ENCODE peak calls at places on chromosomes 5 and 9, in ten cellular contexts. R is choroid plexus epithelial cell, N is GM12878, E is fibroblast of mammary gland, Z is upper lobe of right lung, O is cardiac muscle cell, K is mesothelial cell of epicardium, W is tibial artery, H is GM12864, J is OCI-LY7. P is an unnamed sample.
A peak's percentile ranks its signal among the peaks of the same experiment; 100 is the strongest.

GRCh38 chr5:171388816-171389168 is 1.1 kb downstream of the NPM1 start:
- DNase-seq in R (no peak), N (no peak), E (no peak), Z (no peak), O (no peak), K (no peak), W (no peak), H (no peak), J (no peak), P (no peak)

GRCh38 chr5:36606437-36607113 is at the start of gene SLC1A3:
- DNase-seq in R (peak; percentile 75), N (peak; percentile 28), E (peak; percentile 86), Z (peak; percentile 71), O (peak; percentile 81), K (peak; percentile 31), W (peak; percentile 62), H (peak; percentile 10), J (no peak), P (no peak)

GRCh38 chr5:138018844-138019243 is 14.0 kb downstream of the FAM13B start:
- DNase-seq in R (peak; percentile 58), N (no peak), E (no peak), Z (no peak), O (peak; percentile 43), K (no peak), W (no peak), H (no peak), J (no peak), P (no peak)

GRCh38 chr9:90855208-90856000 is 53.8 kb downstream of the SYK start:
- DNase-seq in R (no peak), N (no peak), E (no peak), Z (peak; percentile 6), O (no peak), K (no peak), W (no peak), H (no peak), J (no peak), P (no peak)

GRCh38 chr5:143879646-143880045 is 67.7 kb downstream of the HMHB1 start:
- DNase-seq in R (peak; percentile 49), N (no peak), E (no peak), Z (no peak), O (no peak), K (no peak), W (no peak), H (no peak), J (no peak), P (no peak)

GRCh38 chr9:20593551-20593950 is 28.7 kb downstream of the MLLT3 start:
- DNase-seq in R (peak; percentile 66), N (no peak), E (peak; percentile 51), Z (no peak), O (peak; percentile 69), K (no peak), W (no peak), H (no peak), J (no peak), P (no peak)

GRCh38 chr5:75007537-75007847 is 44.9 kb downstream of the GCNT4 start:
- DNase-seq in R (peak; percentile 90), N (no peak), E (peak; percentile 48), Z (no peak), O (peak; percentile 78), K (no peak), W (no peak), H (no peak), J (no peak), P (no peak)

GRCh38 chr9:104334549-104334948 is 169.5 kb upstream of the OR13F1 start:
- DNase-seq in R (no peak), N (no peak), E (no peak), Z (no peak), O (no peak), K (no peak), W (no peak), H (no peak), J (no peak), P (no peak)

GRCh38 chr9:10875752-10876151 is 262.9 kb upstream of the PTPRD start:
- DNase-seq in R (peak; percentile 69), N (no peak), E (peak; percentile 59), Z (no peak), O (peak; percentile 49), K (no peak), W (no peak), H (no peak), J (no peak), P (no peak)

GRCh38 chr9:133734600-133735414 is 3.3 kb downstream of the SARDH start:
- DNase-seq in R (no peak), N (no peak), E (no peak), Z (peak; percentile 56), O (no peak), K (no peak), W (no peak), H (no peak), J (no peak), P (no peak)

GRCh38 chr9:91295357-91295756 is 66.4 kb downstream of the AUH start:
- DNase-seq in R (no peak), N (no peak), E (no peak), Z (no peak), O (no peak), K (no peak), W (no peak), H (no peak), J (no peak), P (no peak)

GRCh38 chr5:128572546-128573339 is 34.7 kb upstream of the FBN2 start:
- DNase-seq in R (peak; percentile 74), N (no peak), E (peak; percentile 68), Z (no peak), O (peak; percentile 36), K (no peak), W (no peak), H (no peak), J (no peak), P (no peak)

GRCh38 chr5:33806736-33807442 is 84.9 kb downstream of the ADAMTS12 start:
- DNase-seq in R (peak; percentile 88), N (no peak), E (peak; percentile 86), Z (no peak), O (peak; percentile 82), K (no peak), W (no peak), H (no peak), J (no peak), P (no peak)

GRCh38 chr9:83219924-83220438 is 157.0 kb upstream of the RASEF start:
- DNase-seq in R (no peak), N (no peak), E (no peak), Z (no peak), O (no peak), K (no peak), W (no peak), H (no peak), J (no peak), P (no peak)

DNA sequence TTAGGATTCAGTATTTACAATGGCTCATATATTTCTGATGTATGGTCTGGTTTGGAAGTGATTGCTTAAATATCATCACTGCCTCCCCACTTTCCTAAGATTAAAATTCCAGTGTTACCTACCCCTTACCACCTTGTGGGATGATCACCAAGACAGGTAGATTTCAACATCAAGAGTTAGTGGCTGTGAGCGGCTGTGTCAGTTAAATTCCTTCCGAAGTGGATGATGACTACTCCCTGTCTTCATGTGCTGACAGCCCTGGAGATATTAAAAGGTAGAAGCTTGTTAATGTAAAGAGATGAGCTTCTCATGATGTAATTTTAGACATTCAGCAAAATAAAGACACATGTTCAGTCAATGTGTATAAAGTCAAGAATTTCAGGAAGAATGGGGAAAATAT is 4.2 kb downstream of the ITGA2 start:
- DNase-seq in R (no peak), N (no peak), E (no peak), Z (no peak), O (no peak), K (no peak), W (no peak), H (no peak), J (no peak), P (no peak)
- TF ChIP-seq CTCF in R (no peak), N (no peak), E (no peak), Z (no peak), O (no peak), K (no peak), W (no peak), H (no peak), J (no peak), P (no peak)

DNA sequence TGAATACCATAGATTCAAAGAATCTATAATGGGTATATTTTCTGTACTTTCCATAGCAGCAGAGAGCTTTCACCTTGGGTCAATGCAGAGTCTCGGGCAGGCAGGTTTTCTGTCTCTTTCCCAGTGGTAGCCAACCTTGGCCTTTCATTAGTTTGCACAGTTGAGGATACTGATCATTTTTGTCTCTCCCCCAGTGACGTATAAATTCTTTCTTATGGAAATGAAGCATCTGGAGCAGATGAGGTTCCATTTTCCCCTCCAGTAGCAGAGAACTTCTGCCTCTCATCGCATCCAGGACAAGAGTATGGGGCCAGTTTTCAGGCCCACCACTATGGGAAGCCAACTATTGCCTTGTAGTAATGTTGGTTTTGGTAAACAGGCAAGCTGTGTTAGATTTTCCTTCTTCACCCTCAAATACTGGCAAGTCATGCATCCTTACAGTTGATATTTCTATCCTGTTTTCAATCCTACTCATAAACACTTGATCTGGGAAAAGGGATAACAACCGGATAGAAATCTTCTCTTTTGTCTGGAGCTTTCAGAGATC is 845.2 kb upstream of the CDH18 start:
- DNase-seq in R (peak; percentile 2), N (no peak), E (no peak), Z (no peak), O (no peak), K (no peak), W (no peak), H (no peak), J (no peak), P (no peak)
- TF ChIP-seq CTCF in R (no peak), N (no peak), E (no peak), Z (no peak), O (no peak), K (no peak), W (no peak), H (no peak), J (no peak), P (no peak)

DNA sequence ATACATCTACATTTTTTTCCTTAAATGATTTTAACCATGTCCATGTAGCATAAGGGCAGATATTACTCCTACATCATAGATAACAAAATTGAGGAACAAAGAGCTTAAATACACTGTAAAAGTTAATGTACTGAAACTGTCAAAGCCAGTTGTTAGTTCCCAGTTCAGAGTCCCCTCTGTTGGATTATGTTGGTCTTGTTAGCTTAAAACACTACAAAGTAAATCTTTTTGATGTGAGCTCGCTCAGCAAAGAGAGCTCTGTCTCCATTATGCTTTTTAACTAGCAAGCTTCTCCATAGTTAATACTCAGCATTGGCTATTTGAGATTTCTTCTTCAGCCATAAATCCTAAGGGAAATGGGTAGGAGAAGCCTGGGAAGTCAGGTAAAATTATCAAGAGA is 149.1 kb downstream of the ADAMTS6 start:
- DNase-seq in R (no peak), N (no peak), E (no peak), Z (no peak), O (no peak), K (no peak), W (no peak), H (no peak), J (no peak), P (no peak)
- TF ChIP-seq CTCF in R (no peak), N (no peak), E (no peak), Z (no peak), O (no peak), K (no peak), W (no peak), H (no peak), J (no peak), P (no peak)

DNA sequence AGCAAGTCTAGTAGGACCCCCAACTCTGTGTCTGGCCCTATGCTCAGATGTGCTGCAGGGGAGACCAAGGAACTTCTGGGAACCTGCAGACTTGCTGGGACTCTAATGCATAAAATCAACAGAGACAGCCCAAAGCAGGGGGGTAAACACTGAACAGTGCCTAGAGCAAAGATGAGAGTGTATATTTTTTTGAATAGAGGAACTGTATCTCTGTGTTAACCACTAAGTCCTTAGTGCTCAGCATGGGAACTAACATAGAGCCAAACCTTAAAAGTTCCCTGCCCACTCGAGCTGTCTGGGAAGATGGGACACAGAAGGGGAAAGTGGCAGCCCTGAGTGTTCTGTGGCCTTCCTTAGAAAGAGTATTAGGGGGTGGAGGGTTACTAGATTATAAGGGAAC is 51.9 kb downstream of the C5orf15 start:
- DNase-seq in R (no peak), N (no peak), E (no peak), Z (no peak), O (no peak), K (no peak), W (no peak), H (no peak), J (no peak), P (no peak)
- TF ChIP-seq CTCF in R (no peak), N (no peak), E (no peak), Z (no peak), O (no peak), K (no peak), W (no peak), H (no peak), J (no peak), P (no peak)

P was measured in CD14-positive monocyte.